ENCODE peak calls at places on chromosomes 4 and X, in seven cellular contexts. J, E, C, H, X, F and K are unnamed samples.

GRCh38 chrX:17361620-17362019 is 13.4 kb upstream of the NHS start:
- DNase-seq in J (no peak), E (no peak), C (peak), H (peak), X (no peak), F (no peak), K (no peak)

GRCh38 chr4:7519638-7520373 is 85.1 kb upstream of the PSAPL1 start:
- DNase-seq in J (no peak), E (no peak), C (no peak), H (no peak), X (no peak), F (peak), K (no peak)

GRCh38 chrX:77901506-77901905 is 2.2 kb downstream of the COX7B start:
- DNase-seq in J (no peak), E (no peak), C (no peak), H (no peak), X (no peak), F (no peak), K (no peak)

GRCh38 chrX:32530802-32531403 is 680.4 kb downstream of the DMD start:
- DNase-seq in J (no peak), E (peak), C (no peak), H (peak), X (peak), F (no peak), K (peak)

GRCh38 chr4:17030543-17030942 is 132.1 kb upstream of the LDB2 start:
- DNase-seq in J (no peak), E (peak), C (no peak), H (no peak), X (no peak), F (peak), K (peak)

GRCh38 chrX:17247144-17247543 is 127.9 kb upstream of the NHS start:
- DNase-seq in J (no peak), E (peak), C (no peak), H (no peak), X (no peak), F (no peak), K (no peak)

GRCh38 chr4:78081541-78081940 is 24.4 kb downstream of the FRAS1 start:
- DNase-seq in J (no peak), E (no peak), C (no peak), H (no peak), X (no peak), F (no peak), K (no peak)

GRCh38 chrX:73850124-73851013 is 287.4 kb downstream of the CHIC1 start:
- DNase-seq in J (no peak), E (peak), C (no peak), H (peak), X (no peak), F (peak), K (peak)

GRCh38 chr4:785332-786073 is 40.4 kb downstream of the CPLX1 start:
- DNase-seq in J (no peak), E (no peak), C (no peak), H (no peak), X (no peak), F (no peak), K (no peak)

GRCh38 chrX:102858826-102859627 is 78.0 kb upstream of the RAB40AL start:
- DNase-seq in J (no peak), E (peak), C (no peak), H (no peak), X (no peak), F (peak), K (no peak)

GRCh38 chrX:112731793-112732192 is 52.1 kb upstream of the LHFPL1 start:
- DNase-seq in J (no peak), E (no peak), C (no peak), H (no peak), X (no peak), F (peak), K (no peak)

GRCh38 chr4:118979712-118980111 is 91.1 kb downstream of the SYNPO2 start:
- DNase-seq in J (no peak), E (no peak), C (no peak), H (no peak), X (no peak), F (no peak), K (no peak)

GRCh38 chr4:54779797-54780196 is 122.0 kb downstream of the KIT start:
- DNase-seq in J (no peak), E (no peak), C (no peak), H (no peak), X (no peak), F (no peak), K (no peak)

GRCh38 chr4:138507527-138507926 is 265.4 kb upstream of the SLC7A11 start:
- DNase-seq in J (no peak), E (no peak), C (no peak), H (no peak), X (no peak), F (no peak), K (no peak)

GRCh38 chr4:184399505-184399893 is 74.9 kb downstream of the IRF2 start:
- DNase-seq in J (no peak), E (no peak), C (no peak), H (no peak), X (no peak), F (no peak), K (no peak)

GRCh38 chr4:41178372-41179085 is 35.8 kb downstream of the APBB2 start:
- DNase-seq in J (no peak), E (peak), C (no peak), H (no peak), X (no peak), F (peak), K (peak)

GRCh38 chr4:77232653-77233052 is 75.6 kb downstream of the CCNG2 start:
- DNase-seq in J (no peak), E (no peak), C (no peak), H (no peak), X (no peak), F (peak), K (no peak)

GRCh38 chr4:101357751-101358150 is 10.4 kb upstream of the PPP3CA start:
- DNase-seq in J (no peak), E (peak), C (no peak), H (no peak), X (no peak), F (peak), K (no peak)

GRCh38 chr4:168449740-168450442 is 30.4 kb downstream of the DDX60L start:
- DNase-seq in J (no peak), E (peak), C (no peak), H (no peak), X (no peak), F (peak), K (peak)